ENCODE peak calls at places on chromosomes 3 and 15, in four cellular contexts. S, H, N and D are unnamed samples.

GRCh38 chr3:174242311-174243041 is 616.7 kb upstream of the NAALADL2 start:
- DNase-seq in N (no peak), H (no peak), S (no peak), D (no peak)

GRCh38 chr15:91970142-91970541 is 116.6 kb downstream of the SLCO3A1 start:
- DNase-seq in S (no peak), H (no peak), N (no peak), D (no peak)

GRCh38 chr3:179288845-179289244 is 34.0 kb upstream of the ZNF639 start:
- DNase-seq in N (no peak), S (peak), H (no peak), D (no peak)

GRCh38 chr15:33292718-33293307 is 18.0 kb upstream of the RYR3 start:
- DNase-seq in N (no peak), H (no peak), S (peak), D (no peak)

GRCh38 chr3:78645628-78646310 is 1122.0 kb downstream of the ROBO1 start:
- DNase-seq in H (peak), S (peak), N (peak), D (no peak)

GRCh38 chr15:88450125-88450798 is 16.9 kb downstream of the MRPL46 start:
- DNase-seq in N (no peak), S (peak), H (no peak), D (peak)

GRCh38 chr3:89606151-89606550 is 498.7 kb downstream of the EPHA3 start:
- DNase-seq in H (no peak), N (no peak), S (no peak), D (no peak)

GRCh38 chr3:126267169-126267975 is 87.0 kb upstream of the ALDH1L1 start:
- DNase-seq in N (peak), H (no peak), S (no peak), D (no peak)

GRCh38 chr15:98900382-98900781 is 107.2 kb downstream of the PGPEP1L start:
- DNase-seq in H (no peak), N (no peak), S (no peak), D (no peak)

GRCh38 chr3:15651396-15651795 is 49.9 kb downstream of the BTD start:
- DNase-seq in S (no peak), N (no peak), H (no peak), D (no peak)

DNA sequence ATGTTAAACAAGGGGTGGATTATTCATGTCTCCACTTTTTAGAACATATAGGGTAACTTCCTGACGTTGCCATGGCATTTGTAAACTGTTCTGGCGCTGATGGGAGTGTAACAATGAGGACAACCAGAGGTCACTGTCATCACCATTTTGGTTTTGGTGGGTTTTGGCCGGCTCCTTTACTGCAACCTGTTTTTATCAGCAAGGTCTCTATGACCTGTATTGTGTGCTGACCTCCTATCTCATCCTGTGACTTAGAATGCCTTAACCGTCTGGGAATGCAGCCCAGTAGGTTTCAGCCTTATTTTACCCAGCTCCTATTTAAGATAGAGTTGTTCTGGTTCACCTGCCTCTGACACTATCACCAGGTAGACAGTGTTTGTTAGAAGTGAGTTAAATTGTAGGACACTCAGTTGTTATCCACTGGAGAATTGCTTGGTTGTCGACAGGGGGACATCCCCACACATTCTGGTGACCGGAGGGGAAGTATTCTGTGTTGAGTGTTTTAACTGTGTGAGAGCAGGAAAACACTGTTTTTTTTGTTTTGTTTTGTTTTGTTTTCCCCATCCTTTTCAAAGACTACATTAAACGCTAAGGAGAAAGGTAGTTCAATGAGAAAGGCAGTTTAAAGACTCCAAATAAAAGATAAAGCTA is 36.9 kb upstream of the SKIL start:
- DNase-seq in H (no peak), N (no peak), S (no peak), D (no peak)
- TF ChIP-seq SPI1 in H (no peak), N (no peak), S (no peak), D (no peak)

DNA sequence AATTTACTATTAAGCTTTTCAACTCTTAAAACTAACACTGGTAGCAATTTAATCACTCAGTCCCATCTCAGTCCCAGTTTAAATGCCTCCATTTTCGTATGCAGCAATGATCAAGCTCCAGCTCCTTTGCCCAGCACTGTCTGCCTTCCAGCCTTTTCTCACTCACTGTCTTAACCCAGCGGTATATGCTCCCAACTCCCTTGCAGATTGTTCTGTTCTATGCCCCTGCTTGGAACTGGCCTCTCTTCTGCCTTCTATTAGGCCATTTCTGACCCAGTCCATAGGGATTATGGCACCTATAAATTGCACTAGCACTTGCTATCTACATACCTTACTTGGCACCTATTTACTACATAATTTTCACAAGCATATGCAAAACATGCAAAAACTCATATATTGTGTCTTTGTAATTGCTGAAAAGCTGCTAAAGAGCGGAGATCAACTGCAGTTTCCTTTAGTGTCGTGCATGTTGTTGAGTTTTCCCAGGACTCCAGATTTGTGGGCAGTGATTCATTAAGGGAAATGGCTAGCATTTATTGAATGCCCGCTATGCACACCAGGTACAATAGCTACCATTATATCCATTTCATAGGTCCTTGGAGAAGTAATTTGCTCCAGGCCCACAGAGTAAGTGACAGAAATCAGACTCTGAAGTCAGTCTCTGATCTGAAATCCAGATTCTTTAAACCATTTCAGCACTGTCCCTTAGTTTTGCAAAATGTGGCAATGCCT is 24.4 kb downstream of the CRBN start:
- DNase-seq in H (no peak), N (no peak), S (no peak), D (no peak)
- TF ChIP-seq POLR2AphosphoS5 in H (no peak), N (peak), S (no peak), D (no peak)

GRCh38 chr15:90665288-90666134 is 51.6 kb upstream of the BLM start:
- DNase-seq in S (peak), N (no peak), H (peak), D (peak)
- TF ChIP-seq SPI1 in S (no peak), N (no peak), H (no peak), D (no peak)

GRCh38 chr3:185335799-185336198 is 27.1 kb upstream of the MAP3K13 start:
- DNase-seq in N (no peak), S (no peak), H (no peak), D (no peak)
- TF ChIP-seq POLR2AphosphoS5 in N (no peak), S (no peak), H (no peak), D (no peak)

DNA sequence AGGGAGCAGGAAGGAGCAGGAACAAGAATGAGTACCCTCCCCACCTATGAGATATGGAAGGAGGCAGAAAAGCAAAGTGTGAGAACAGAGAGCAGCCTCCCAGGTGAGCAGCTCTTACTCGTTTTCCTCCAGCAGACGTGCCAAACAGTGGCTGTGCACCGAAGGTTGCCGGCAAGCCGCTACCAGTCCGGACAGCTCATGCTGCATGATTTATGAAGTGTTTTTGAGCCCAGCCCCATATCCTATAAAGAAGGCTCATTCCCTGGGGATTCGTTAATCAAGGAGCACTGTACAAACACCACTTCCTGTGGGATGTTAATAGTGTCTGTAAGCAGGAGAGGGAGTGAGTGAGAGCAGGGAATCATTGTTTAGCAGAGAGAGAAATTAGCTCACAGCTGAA is 118.3 kb upstream of the FOXB1 start:
- DNase-seq in H (no peak), S (no peak), N (no peak), D (no peak)
- TF ChIP-seq SPI1 in H (no peak), S (no peak), N (no peak), D (no peak)

GRCh38 chr15:42581272-42581730 is 5.9 kb downstream of the STARD9 start:
- DNase-seq in N (no peak), H (no peak), S (peak), D (peak)
- TF ChIP-seq POLR2AphosphoS5 in N (no peak), H (peak), S (no peak), D (no peak)

GRCh38 chr3:41932511-41932910 is 29.4 kb downstream of the ULK4 start:
- DNase-seq in S (no peak), H (no peak), N (no peak), D (no peak)
- TF ChIP-seq SPI1 in S (no peak), H (no peak), N (no peak), D (no peak)